ENCODE peak calls at places on chromosomes 7 and 10, in four cellular contexts. U is HepG2, N is K562, L is OCI-LY7. K is an unnamed sample. For H3K79me2, the result is how much of the 10 kb centered on the place peaks cover.

GRCh38 chr10:69400936-69401335 is 15.8 kb downstream of the TACR2 start:
- DNase-seq in U (no peak), N (no peak), L (no peak), K (no peak)

GRCh38 chr10:67853512-67853911 is 15.5 kb upstream of the DNAJC12 start:
- DNase-seq in U (no peak), N (peak), L (no peak), K (no peak)

GRCh38 chr7:93055543-93056107 is 62.2 kb downstream of the SAMD9 start:
- DNase-seq in U (peak), N (no peak), L (peak), K (peak)

GRCh38 chr10:88337134-88337533 is 246.0 kb downstream of the RNLS start:
- DNase-seq in U (no peak), N (no peak), L (no peak), K (no peak)

GRCh38 chr10:120586471-120586872 is 129.4 kb downstream of the PLPP4 start:
- DNase-seq in U (no peak), N (no peak), L (no peak), K (no peak)

GRCh38 chr7:117077658-117078057 is 124.4 kb downstream of the ST7 start:
- DNase-seq in U (peak), N (no peak), L (no peak), K (no peak)

GRCh38 chr10:78188459-78188858 is 154.8 kb downstream of the RPS24 start:
- DNase-seq in U (no peak), N (no peak), L (no peak), K (no peak)

GRCh38 chr7:38178695-38179344 is 775 bp downstream of the STARD3NL start:
- DNase-seq in U (no peak), N (no peak), L (peak), K (no peak)

GRCh38 chr7:2785071-2785500 is 59.0 kb downstream of the GNA12 start:
- DNase-seq in U (no peak), N (no peak), L (no peak), K (no peak)

GRCh38 chr10:97673736-97674525 is 13.1 kb downstream of the AVPI1 start:
- DNase-seq in U (no peak), N (no peak), L (no peak), K (no peak)

GRCh38 chr7:24609570-24609969 is 36.3 kb downstream of the PALS2 start:
- DNase-seq in U (no peak), N (no peak), L (no peak), K (no peak)

DNA sequence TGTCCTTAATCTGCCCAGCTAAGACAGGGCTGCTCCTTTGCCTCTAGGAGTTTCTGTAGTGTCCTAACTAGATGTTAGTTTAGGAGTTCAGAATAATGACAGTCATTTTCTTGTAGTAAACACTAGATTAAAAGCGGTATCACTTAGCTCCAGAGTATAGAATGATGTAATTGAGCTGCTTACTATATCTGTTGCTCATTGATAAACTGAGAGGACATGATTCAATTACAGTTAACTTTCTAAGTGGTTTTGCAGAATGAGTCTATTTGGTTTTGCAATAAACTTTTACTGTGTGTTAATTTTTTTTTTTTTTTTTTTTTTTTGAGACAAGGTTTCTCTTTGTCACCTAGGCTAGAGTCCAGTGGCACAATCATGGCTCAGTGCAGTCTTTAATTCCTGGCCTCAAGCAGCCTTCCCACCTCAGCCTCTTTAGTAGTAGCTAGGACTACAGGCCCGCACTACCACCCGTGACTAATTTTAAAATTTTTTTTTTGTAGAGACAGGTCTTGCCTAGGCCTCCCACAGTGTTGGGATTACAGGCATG is 1.8 kb downstream of the STMP1 start:
- DNase-seq in U (peak), N (peak), L (no peak), K (no peak)
- H3K79me2 ChIP-seq in U (under half), N (half or more), L (under half), K (half or more)

GRCh38 chr10:35400600-35401268 is 64.4 kb downstream of the CCNY start:
- DNase-seq in U (no peak), N (no peak), L (peak), K (no peak)
- H3K79me2 ChIP-seq in U (half or more), N (half or more), L (under half), K (half or more)

DNA sequence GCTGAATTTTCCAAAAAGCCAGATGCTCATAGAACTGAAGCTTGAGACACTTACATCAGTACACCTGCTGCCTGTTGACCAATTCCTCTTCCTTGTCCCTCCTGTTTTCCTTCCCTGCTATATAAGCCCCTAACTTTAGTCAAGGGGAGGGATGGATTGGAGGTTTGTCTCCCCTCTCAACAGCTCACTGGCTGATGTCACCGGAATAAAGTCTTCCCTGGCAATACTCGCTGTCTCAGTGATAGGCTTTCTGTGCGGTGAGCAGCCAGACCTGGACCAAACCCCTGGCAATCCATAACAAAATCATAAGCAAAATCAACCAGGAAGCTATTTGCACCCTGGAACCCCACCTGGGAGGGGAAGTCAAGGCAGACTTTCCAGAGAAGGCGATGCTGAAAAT is 929 bp upstream of the IRF5 start:
- DNase-seq in U (no peak), N (no peak), L (no peak), K (no peak)
- H3K79me2 ChIP-seq in U (under half), N (under half), L (under half), K (under half)

GRCh38 chr7:240128-240676 is 47.8 kb downstream of the FAM20C start:
- DNase-seq in U (no peak), N (no peak), L (no peak), K (no peak)
- H3K79me2 ChIP-seq in U (under half), N (under half), L (under half), K (under half)

DNA sequence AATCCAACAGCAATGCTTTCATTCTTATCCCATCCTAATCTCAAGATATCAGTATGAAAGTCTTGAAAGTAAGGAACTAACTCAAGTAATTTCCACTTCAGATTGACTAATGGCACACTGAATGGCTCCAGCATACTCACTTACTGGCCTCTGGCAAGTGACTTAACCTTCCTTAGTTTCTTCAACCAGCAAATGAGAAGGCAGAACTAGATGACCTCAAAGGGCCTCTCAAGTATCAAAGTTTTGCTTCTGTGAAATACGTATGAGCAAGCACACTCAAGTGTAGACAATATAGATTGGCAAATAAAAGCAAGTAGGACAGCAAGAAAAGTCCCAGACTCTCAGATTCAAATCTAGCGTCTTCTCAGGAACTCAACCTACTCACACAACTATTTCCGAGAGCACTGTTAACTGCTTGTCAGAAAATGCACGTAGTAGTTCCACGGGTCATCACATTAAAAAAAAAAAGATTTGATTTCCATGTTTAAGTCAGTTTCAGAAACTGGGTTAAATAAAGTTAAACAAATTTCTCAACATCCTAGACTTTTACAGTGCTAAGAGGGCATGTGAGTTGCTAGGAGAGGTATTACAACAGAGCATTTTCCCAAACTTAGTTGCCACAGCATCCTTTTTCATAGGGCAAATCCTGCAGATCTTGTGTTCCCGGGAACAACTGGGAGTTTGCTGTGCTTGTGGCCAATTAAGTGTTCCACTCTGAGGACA is 276.9 kb upstream of the KLF14 start:
- DNase-seq in U (no peak), N (no peak), L (no peak), K (no peak)
- H3K79me2 ChIP-seq in U (under half), N (under half), L (under half), K (under half)

GRCh38 chr10:71214641-71215160 is 2.3 kb downstream of the UNC5B start:
- DNase-seq in U (no peak), N (no peak), L (no peak), K (no peak)

GRCh38 chr10:71213127-71213616 is 802 bp downstream of the UNC5B start:
- DNase-seq in U (no peak), N (no peak), L (peak), K (peak)

GRCh38 chr10:71211759-71212248 is 566 bp upstream of the UNC5B start:
- DNase-seq in U (peak), N (no peak), L (no peak), K (no peak)

GRCh38 chr10:71212249-71213126 is at the start of gene UNC5B:
- DNase-seq in U (peak), N (peak), L (peak), K (peak)

DNA sequence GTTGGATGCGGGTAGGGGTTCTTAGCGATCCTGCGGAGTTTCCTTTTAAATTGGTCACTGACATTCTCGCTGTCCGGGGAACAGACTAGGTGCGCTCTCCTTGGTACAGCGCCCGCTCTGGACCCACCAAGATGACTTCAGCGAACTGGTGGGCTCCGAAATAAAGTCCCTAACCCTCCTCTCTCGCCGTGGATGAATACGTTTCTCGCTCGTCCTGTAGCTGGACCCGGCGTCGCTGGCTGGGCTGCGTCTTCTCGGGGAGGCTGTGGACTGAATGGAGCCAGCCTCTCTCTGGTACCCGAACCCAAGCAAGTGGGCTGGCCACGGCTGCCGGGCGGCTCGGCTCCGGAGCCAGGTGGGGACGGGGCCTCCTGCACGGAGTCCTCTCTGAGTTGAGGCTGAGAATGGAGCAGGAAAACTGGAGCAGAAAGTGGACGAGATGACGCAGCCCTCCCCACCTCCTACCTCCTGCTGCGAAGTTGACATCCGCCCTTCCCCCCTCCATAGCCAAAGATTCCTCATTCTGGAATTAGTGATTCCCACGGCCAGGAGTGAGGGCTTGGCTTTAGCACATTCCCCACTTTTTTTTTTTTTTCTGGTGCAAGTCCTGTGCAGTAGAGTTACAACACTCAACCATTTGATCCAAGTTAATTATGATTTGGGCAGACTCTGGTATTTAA is 1.5 kb downstream of the UNC5B start:
- DNase-seq in U (no peak), N (no peak), L (no peak), K (peak)
- H3K79me2 ChIP-seq in U (under half), N (under half), L (under half), K (half or more)

GRCh38 chr7:14021069-14021468 is 31.6 kb upstream of the ETV1 start:
- DNase-seq in U (no peak), N (no peak), L (no peak), K (no peak)

GRCh38 chr7:14023838-14024237 is 34.4 kb upstream of the ETV1 start:
- DNase-seq in U (no peak), N (no peak), L (no peak), K (no peak)

GRCh38 chr7:14018751-14019150 is 29.3 kb upstream of the ETV1 start:
- DNase-seq in U (no peak), N (no peak), L (no peak), K (no peak)

GRCh38 chr7:14023342-14023741 is 33.9 kb upstream of the ETV1 start:
- DNase-seq in U (no peak), N (no peak), L (no peak), K (no peak)

DNA sequence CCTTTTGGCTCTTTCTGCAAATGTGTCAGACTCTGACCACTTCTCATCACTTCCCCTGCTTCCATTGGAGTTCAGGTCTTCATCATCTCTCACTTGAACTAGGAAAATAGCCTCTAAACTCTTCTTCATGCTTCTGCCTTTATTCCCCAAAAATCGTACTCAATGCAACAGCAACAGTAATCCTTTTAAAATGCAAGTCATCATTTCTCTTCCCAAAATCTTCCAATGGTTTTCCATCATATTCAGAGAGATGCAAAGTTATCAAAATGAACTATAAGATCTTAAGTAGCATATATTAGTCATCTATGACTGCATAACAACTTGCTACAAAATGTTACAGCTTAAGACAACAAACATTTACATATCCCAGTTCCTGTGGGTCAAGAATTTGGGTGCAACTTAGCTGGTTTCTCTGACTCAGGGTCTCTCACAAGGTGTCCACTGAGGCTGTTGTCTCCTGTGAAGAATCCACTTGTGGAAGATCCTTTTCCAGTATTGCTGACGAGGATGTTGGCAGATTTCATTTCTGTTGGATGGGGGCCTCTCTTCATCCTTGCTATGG is 31.0 kb upstream of the ETV1 start:
- DNase-seq in U (no peak), N (no peak), L (no peak), K (no peak)
- H3K79me2 ChIP-seq in U (under half), N (under half), L (under half), K (under half)

K was measured in hepatocyte.